ENCODE peak calls at places on chromosomes 11 and 22, in nine cellular contexts. U, M, N, J, B, A, O, C and G are unnamed samples.

GRCh38 chr11:112320668-112321067 is 60.0 kb upstream of the PLET1 start:
- DNase-seq in C (peak; percentile 97), O (no peak), A (peak; percentile 77), N (peak; percentile 67), J (no peak), U (no peak), B (peak; percentile 89), M (no peak), G (peak; percentile 90)

GRCh38 chr11:73218106-73218829 is at the start of gene P2RY2:
- DNase-seq in N (peak; percentile 88), O (no peak), U (peak; percentile 86), J (peak; percentile 82), C (peak; percentile 15), M (peak; percentile 88), B (no peak), A (peak; percentile 88), G (no peak)

GRCh38 chr11:62801071-62801470 is 4.2 kb downstream of the NXF1 start:
- DNase-seq in U (no peak), B (no peak), N (no peak), M (no peak), C (no peak), O (no peak), A (no peak), J (no peak), G (no peak)

GRCh38 chr11:73664894-73665293 is 18.5 kb downstream of the PLEKHB1 start:
- DNase-seq in N (no peak), O (no peak), U (no peak), B (no peak), A (no peak), M (no peak), J (no peak), C (no peak), G (no peak)

GRCh38 chr11:93850585-93851018 is at the start of gene VSTM5:
- DNase-seq in J (no peak), O (no peak), M (no peak), C (no peak), U (no peak), A (no peak), B (no peak), N (no peak), G (no peak)

GRCh38 chr11:121328213-121328966 is 35.8 kb downstream of the SC5D start:
- DNase-seq in J (no peak), B (no peak), C (no peak), O (no peak), N (no peak), M (no peak), A (no peak), U (no peak), G (no peak)

GRCh38 chr11:111937461-111937769 is 272 bp downstream of the DIXDC1 start:
- DNase-seq in M (no peak), A (no peak), J (no peak), N (no peak), O (no peak), C (no peak), U (no peak), B (no peak), G (no peak)

GRCh38 chr11:2483426-2483825 is 38.6 kb downstream of the KCNQ1 start:
- DNase-seq in M (no peak), B (no peak), O (no peak), A (no peak), U (peak; percentile 63), C (no peak), J (no peak), N (peak; percentile 15), G (no peak)

GRCh38 chr11:88051386-88051785 is 123.9 kb downstream of the RAB38 start:
- DNase-seq in O (peak; percentile 9), N (no peak), M (no peak), C (peak; percentile 40), J (no peak), U (no peak), B (peak; percentile 47), A (no peak), G (peak; percentile 9)

GRCh38 chr11:72411623-72412532 is 22.5 kb downstream of the CLPB start:
- DNase-seq in U (peak; percentile 85), M (peak; percentile 38), O (no peak), B (no peak), J (no peak), C (no peak), A (no peak), N (no peak), G (no peak)

GRCh38 chr11:46677991-46678740 is 22.3 kb downstream of the ARHGAP1 start:
- DNase-seq in N (peak; percentile 35), C (peak; percentile 48), M (no peak), O (no peak), B (peak; percentile 60), U (no peak), J (no peak), A (no peak), G (no peak)

GRCh38 chr11:30487200-30487898 is 98.8 kb downstream of the MPPED2 start:
- DNase-seq in N (no peak), M (no peak), O (no peak), C (peak; percentile 54), J (no peak), B (peak; percentile 40), A (peak; percentile 20), U (no peak), G (peak; percentile 43)

GRCh38 chr22:23685205-23685784 is 5.5 kb upstream of the RGL4 start:
- DNase-seq in B (peak; percentile 33), U (no peak), M (no peak), C (peak; percentile 35), A (no peak), J (no peak), N (no peak), O (no peak), G (no peak)

GRCh38 chr22:39703890-39704658 is 133.5 kb downstream of the CACNA1I start:
- DNase-seq in B (peak; percentile 23), N (no peak), C (no peak), O (no peak), U (no peak), M (peak; percentile 79), A (peak; percentile 47), J (no peak), G (no peak)

GRCh38 chr11:19191530-19192169 is 10.1 kb downstream of the CSRP3 start:
- DNase-seq in M (no peak), O (no peak), C (no peak), J (no peak), A (peak; percentile 19), B (no peak), N (no peak), U (peak; percentile 19), G (no peak)

GRCh38 chr11:116431842-116432241 is 340.9 kb downstream of the BUD13 start:
- DNase-seq in A (no peak), J (no peak), U (no peak), B (no peak), N (no peak), O (no peak), C (no peak), M (no peak), G (no peak)

GRCh38 chr11:103995896-103996295 is 40.5 kb upstream of the DDI1 start:
- DNase-seq in B (no peak), N (no peak), U (no peak), J (no peak), O (no peak), A (no peak), M (no peak), C (no peak), G (no peak)

GRCh38 chr11:19430346-19431058 is 189.8 kb upstream of the E2F8 start:
- DNase-seq in C (no peak), U (no peak), O (no peak), B (no peak), M (no peak), A (no peak), J (no peak), N (no peak), G (no peak)

GRCh38 chr11:69121021-69121420 is 34.7 kb upstream of the SMIM38 start:
- DNase-seq in O (no peak), U (no peak), M (no peak), J (no peak), B (no peak), C (no peak), N (no peak), A (no peak), G (no peak)

DNA sequence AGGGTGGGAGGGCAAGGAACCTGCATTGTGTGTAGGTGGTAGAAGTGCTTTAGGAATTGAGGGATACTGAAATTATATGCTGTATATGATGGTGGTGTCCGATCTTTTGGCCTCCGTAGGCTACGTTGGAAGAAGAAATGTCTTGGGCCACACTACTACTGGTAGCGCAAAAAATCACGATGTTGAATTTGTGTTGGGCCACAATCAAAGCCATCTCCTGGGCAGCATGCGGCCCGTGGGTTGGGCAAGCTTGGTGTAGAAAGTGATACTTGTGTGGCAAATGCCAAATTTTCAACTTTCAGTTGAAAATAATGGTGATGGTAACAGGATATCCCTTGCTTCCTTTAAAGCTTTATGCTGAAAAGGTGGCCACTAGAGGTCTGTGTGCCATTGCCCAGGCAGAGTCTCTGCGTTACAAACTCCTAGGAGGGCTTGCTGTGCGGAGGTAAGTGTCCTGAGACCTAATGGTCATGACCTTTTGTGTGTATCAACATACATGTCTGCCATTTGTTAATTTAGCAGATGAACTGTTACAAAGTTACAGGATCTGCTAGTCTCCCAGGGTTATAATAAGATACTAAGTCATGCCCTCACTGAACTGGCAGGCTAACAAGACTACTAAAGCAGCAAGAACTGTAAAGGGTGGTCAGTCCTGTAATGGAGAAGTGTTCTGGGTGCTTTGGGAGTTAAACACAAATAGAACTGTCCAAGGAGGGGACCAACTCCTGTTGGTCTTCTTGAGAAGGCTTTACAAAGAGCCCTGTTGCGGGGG is 2.9 kb downstream of the RPS3 start:
- DNase-seq in U (no peak), M (no peak), J (no peak), N (no peak), O (no peak), A (no peak), C (no peak), B (no peak), G (no peak)
- TF ChIP-seq CTCF in U (peak; percentile 22), M (peak; percentile 3), J (no peak), N (no peak), O (no peak), A (no peak), C (peak; percentile 22), B (no peak), G (no peak)

GRCh38 chr22:50475652-50476002 is 792 bp upstream of the SBF1 start:
- DNase-seq in N (peak; percentile 40), O (no peak), J (no peak), C (no peak), M (no peak), B (no peak), U (no peak), A (no peak), G (no peak)
- H3K4me3 ChIP-seq in N (no peak overlapping the region), O (no peak overlapping the region), J (peak overlapping the region; percentile 76), C (no peak overlapping the region), M (peak overlapping the region; percentile 91), B (no peak overlapping the region), U (peak overlapping the region; percentile 77), A (peak overlapping the region; percentile 93), G (no peak overlapping the region)

DNA sequence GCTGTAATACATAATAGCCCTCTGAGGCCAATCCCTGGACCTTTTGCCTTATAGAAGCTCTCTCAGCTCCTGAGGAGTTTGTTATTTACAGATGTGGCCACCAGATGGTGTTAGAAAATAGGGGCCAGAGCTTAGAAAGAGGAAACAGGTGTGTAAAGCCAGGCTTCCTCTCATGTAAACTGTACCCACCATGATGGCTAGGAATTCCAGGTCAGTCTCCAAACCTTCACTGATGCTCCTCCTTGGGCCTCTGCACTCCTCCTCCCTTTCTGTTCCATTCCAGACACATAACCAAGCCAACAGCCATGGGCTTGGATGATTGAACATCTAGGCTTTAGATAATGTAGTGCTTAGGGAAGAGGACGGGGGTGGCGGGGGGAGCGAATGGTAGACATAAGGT is 39.7 kb downstream of the USP35 start:
- DNase-seq in O (no peak), C (peak; percentile 79), J (peak; percentile 51), B (peak; percentile 55), M (peak; percentile 69), U (peak; percentile 72), N (no peak), A (no peak), G (peak; percentile 58)
- TF ChIP-seq CTCF in O (peak; percentile 53), C (peak; percentile 75), J (peak; percentile 63), B (peak; percentile 51), M (peak; percentile 69), U (peak; percentile 60), N (peak; percentile 17), A (peak; percentile 75), G (peak; percentile 54)

GRCh38 chr11:123762422-123762821 is 8.1 kb upstream of the OR6X1 start:
- DNase-seq in O (no peak), A (no peak), C (no peak), U (no peak), B (no peak), J (no peak), N (no peak), M (no peak), G (no peak)
- H3K4me3 ChIP-seq in O (no peak overlapping the region), A (no peak overlapping the region), C (no peak overlapping the region), U (no peak overlapping the region), B (no peak overlapping the region), J (no peak overlapping the region), N (no peak overlapping the region), M (no peak overlapping the region), G (no peak overlapping the region)